ENCODE peak calls at places on chromosomes 16 and 17, in ten cellular contexts. One of them, this sample, is unnamed.

GRCh38 chr16:61150351-61150750 is 885.9 kb downstream of the CDH8 start:
- DNase-seq in upper lobe of left lung: no peak
- DNase-seq in vagina: no peak
- DNase-seq in stomach: no peak
- DNase-seq in esophagus muscularis mucosa: no peak
- DNase-seq in transverse colon: no peak
- DNase-seq in endothelial cell of umbilical vein: no peak
- DNase-seq in K562: no peak
- DNase-seq in SK-N-MC: no peak
- DNase-seq in HL-60: no peak
- DNase-seq in this sample: no peak

GRCh38 chr16:78811247-78811646 is 711.8 kb downstream of the WWOX start:
- DNase-seq in vagina: no peak
- DNase-seq in stomach: no peak
- DNase-seq in transverse colon: no peak
- DNase-seq in esophagus muscularis mucosa: no peak
- DNase-seq in HL-60: no peak
- DNase-seq in upper lobe of left lung: no peak
- DNase-seq in K562: no peak
- DNase-seq in endothelial cell of umbilical vein: no peak
- DNase-seq in SK-N-MC: no peak
- DNase-seq in this sample: no peak

GRCh38 chr16:11456741-11457140 is 111.5 kb downstream of the RMI2 start:
- DNase-seq in stomach: no peak
- DNase-seq in transverse colon: no peak
- DNase-seq in K562: no peak
- DNase-seq in vagina: no peak
- DNase-seq in HL-60: no peak
- DNase-seq in esophagus muscularis mucosa: no peak
- DNase-seq in endothelial cell of umbilical vein: no peak
- DNase-seq in SK-N-MC: no peak
- DNase-seq in upper lobe of left lung: no peak
- DNase-seq in this sample: no peak

GRCh38 chr17:10547351-10547750 is 2.1 kb downstream of the MYH2 start:
- DNase-seq in transverse colon: no peak
- DNase-seq in SK-N-MC: no peak
- DNase-seq in endothelial cell of umbilical vein: no peak
- DNase-seq in vagina: no peak
- DNase-seq in stomach: no peak
- DNase-seq in esophagus muscularis mucosa: no peak
- DNase-seq in upper lobe of left lung: no peak
- DNase-seq in HL-60: no peak
- DNase-seq in K562: no peak
- DNase-seq in this sample: no peak

GRCh38 chr17:76213491-76213890 is 26.8 kb downstream of the RNF157 start:
- DNase-seq in vagina: no peak
- DNase-seq in transverse colon: no peak
- DNase-seq in HL-60: no peak
- DNase-seq in SK-N-MC: no peak
- DNase-seq in upper lobe of left lung: no peak
- DNase-seq in endothelial cell of umbilical vein: no peak
- DNase-seq in stomach: no peak
- DNase-seq in K562: no peak
- DNase-seq in esophagus muscularis mucosa: peak
- DNase-seq in this sample: no peak

GRCh38 chr16:66752958-66753357 is 1.5 kb upstream of the DYNC1LI2 start:
- DNase-seq in stomach: no peak
- DNase-seq in esophagus muscularis mucosa: no peak
- DNase-seq in upper lobe of left lung: no peak
- DNase-seq in vagina: no peak
- DNase-seq in endothelial cell of umbilical vein: no peak
- DNase-seq in SK-N-MC: no peak
- DNase-seq in HL-60: no peak
- DNase-seq in K562: no peak
- DNase-seq in transverse colon: no peak
- DNase-seq in this sample: no peak

GRCh38 chr17:3843935-3844516 is 2.0 kb downstream of the NCBP3 start:
- DNase-seq in transverse colon: peak
- DNase-seq in stomach: peak
- DNase-seq in HL-60: no peak
- DNase-seq in K562: peak
- DNase-seq in SK-N-MC: no peak
- DNase-seq in upper lobe of left lung: no peak
- DNase-seq in esophagus muscularis mucosa: no peak
- DNase-seq in vagina: no peak
- DNase-seq in endothelial cell of umbilical vein: peak
- DNase-seq in this sample: no peak

GRCh38 chr16:1913327-1914083 is 4.7 kb downstream of the HS3ST6 start:
- DNase-seq in SK-N-MC: no peak
- DNase-seq in vagina: no peak
- DNase-seq in esophagus muscularis mucosa: no peak
- DNase-seq in upper lobe of left lung: peak
- DNase-seq in HL-60: no peak
- DNase-seq in endothelial cell of umbilical vein: no peak
- DNase-seq in stomach: peak
- DNase-seq in K562: no peak
- DNase-seq in transverse colon: peak
- DNase-seq in this sample: no peak

GRCh38 chr16:906296-906695 is 64.5 kb downstream of the LMF1 start:
- DNase-seq in esophagus muscularis mucosa: no peak
- DNase-seq in vagina: no peak
- DNase-seq in stomach: no peak
- DNase-seq in endothelial cell of umbilical vein: no peak
- DNase-seq in transverse colon: no peak
- DNase-seq in HL-60: no peak
- DNase-seq in upper lobe of left lung: no peak
- DNase-seq in SK-N-MC: no peak
- DNase-seq in K562: no peak
- DNase-seq in this sample: no peak

GRCh38 chr16:909281-910000 is 61.3 kb downstream of the LMF1 start:
- DNase-seq in K562: no peak
- DNase-seq in endothelial cell of umbilical vein: no peak
- DNase-seq in vagina: no peak
- DNase-seq in upper lobe of left lung: no peak
- DNase-seq in HL-60: no peak
- DNase-seq in stomach: no peak
- DNase-seq in SK-N-MC: no peak
- DNase-seq in esophagus muscularis mucosa: no peak
- DNase-seq in transverse colon: no peak
- DNase-seq in this sample: no peak

GRCh38 chr16:908526-909155 is 62.1 kb downstream of the LMF1 start:
- DNase-seq in vagina: no peak
- DNase-seq in upper lobe of left lung: no peak
- DNase-seq in transverse colon: no peak
- DNase-seq in HL-60: no peak
- DNase-seq in esophagus muscularis mucosa: no peak
- DNase-seq in K562: no peak
- DNase-seq in endothelial cell of umbilical vein: no peak
- DNase-seq in stomach: no peak
- DNase-seq in SK-N-MC: no peak
- DNase-seq in this sample: no peak

GRCh38 chr16:907819-908218 is 63.0 kb downstream of the LMF1 start:
- DNase-seq in vagina: no peak
- DNase-seq in HL-60: no peak
- DNase-seq in upper lobe of left lung: no peak
- DNase-seq in stomach: no peak
- DNase-seq in SK-N-MC: no peak
- DNase-seq in transverse colon: no peak
- DNase-seq in endothelial cell of umbilical vein: no peak
- DNase-seq in esophagus muscularis mucosa: no peak
- DNase-seq in K562: no peak
- DNase-seq in this sample: no peak

GRCh38 chr16:907361-907760 is 63.4 kb downstream of the LMF1 start:
- DNase-seq in SK-N-MC: no peak
- DNase-seq in endothelial cell of umbilical vein: no peak
- DNase-seq in esophagus muscularis mucosa: no peak
- DNase-seq in K562: no peak
- DNase-seq in vagina: no peak
- DNase-seq in HL-60: no peak
- DNase-seq in stomach: no peak
- DNase-seq in transverse colon: peak
- DNase-seq in upper lobe of left lung: no peak
- DNase-seq in this sample: no peak
- TF ChIP-seq POLR2AphosphoS5 in SK-N-MC: no peak
- TF ChIP-seq POLR2AphosphoS5 in endothelial cell of umbilical vein: no peak
- TF ChIP-seq POLR2AphosphoS5 in esophagus muscularis mucosa: no peak
- TF ChIP-seq POLR2AphosphoS5 in K562: no peak
- TF ChIP-seq POLR2AphosphoS5 in vagina: no peak
- TF ChIP-seq POLR2AphosphoS5 in HL-60: no peak
- TF ChIP-seq POLR2AphosphoS5 in stomach: no peak
- TF ChIP-seq POLR2AphosphoS5 in transverse colon: no peak
- TF ChIP-seq POLR2AphosphoS5 in upper lobe of left lung: no peak
- TF ChIP-seq POLR2AphosphoS5 in this sample: no peak

DNA sequence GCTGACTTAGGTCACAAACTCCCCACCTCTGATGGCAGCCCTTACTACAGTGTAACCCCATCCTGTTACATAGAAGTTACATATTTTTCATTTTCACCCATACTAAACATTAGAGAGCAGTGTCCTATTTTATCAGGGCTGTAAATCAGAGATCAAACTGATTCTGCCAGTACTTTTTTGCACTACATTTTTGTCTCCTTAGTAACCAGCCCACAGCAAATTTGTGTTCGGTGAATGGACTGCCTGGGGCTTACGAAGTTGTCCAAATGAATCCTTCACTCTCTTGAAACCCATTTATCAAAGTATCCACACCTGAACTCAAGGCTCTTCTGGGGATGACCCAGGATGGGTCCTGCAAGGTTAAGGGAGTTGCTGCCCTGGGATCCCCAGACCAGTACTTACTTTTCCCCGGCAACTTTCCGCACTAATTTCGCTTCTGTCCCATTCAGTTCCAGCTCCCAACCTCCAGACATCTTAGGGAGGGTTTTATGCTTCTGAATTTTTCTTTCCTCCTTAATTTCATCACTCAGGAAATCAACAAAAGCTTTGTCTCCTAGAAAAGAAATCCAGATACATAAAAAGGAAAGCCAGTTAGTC is 1.1 kb downstream of the C1QBP start:
- DNase-seq in K562: no peak
- DNase-seq in SK-N-MC: no peak
- DNase-seq in stomach: no peak
- DNase-seq in vagina: no peak
- DNase-seq in transverse colon: no peak
- DNase-seq in endothelial cell of umbilical vein: no peak
- DNase-seq in esophagus muscularis mucosa: no peak
- DNase-seq in upper lobe of left lung: no peak
- DNase-seq in HL-60: no peak
- DNase-seq in this sample: no peak
- H3K4me3 ChIP-seq in K562: peak
- H3K4me3 ChIP-seq in SK-N-MC: peak
- H3K4me3 ChIP-seq in stomach: peak
- H3K4me3 ChIP-seq in vagina: peak
- H3K4me3 ChIP-seq in transverse colon: peak
- H3K4me3 ChIP-seq in endothelial cell of umbilical vein: peak
- H3K4me3 ChIP-seq in esophagus muscularis mucosa: peak
- H3K4me3 ChIP-seq in upper lobe of left lung: peak
- H3K4me3 ChIP-seq in HL-60: peak
- H3K4me3 ChIP-seq in this sample: peak

DNA sequence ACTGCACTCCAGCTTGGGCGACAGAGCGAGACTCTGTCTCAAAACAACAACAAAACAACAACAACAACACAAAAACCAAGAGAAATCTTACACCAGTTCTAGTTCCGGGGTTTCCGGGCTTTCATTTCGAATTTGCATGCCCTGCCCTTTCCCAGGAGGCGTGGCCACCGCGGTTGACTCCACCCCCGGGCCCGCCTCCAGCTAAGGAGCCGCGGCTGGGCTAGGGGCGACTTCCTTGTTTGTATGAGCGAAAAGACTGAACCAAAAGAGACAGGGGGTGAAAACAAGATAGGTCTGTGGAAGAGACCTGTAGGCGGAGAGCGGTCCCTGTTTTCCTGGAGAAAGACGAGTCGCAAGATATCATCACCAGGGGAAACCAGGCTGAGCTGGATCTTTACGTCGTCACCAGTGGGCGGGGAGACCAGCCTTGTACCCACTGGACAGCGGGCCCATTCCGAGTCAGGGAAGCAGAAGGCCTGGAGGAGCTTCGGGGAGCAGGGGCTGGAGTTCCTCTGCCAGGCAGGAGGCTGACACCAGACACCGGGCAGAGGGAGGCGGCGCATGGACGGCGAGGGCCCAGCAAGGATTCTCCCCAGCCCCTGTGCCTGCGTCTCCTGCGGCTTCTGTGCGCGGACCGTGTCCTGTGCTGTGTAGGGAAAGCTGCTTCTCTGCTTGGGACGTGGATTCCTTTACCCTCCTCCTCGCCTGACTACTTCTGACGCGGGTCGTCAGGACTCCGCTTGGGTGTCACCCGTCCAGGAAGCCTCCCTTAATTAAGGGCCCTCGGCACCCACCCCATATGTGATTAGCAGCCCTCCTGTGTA is 10.4 kb upstream of the ARL4D start:
- DNase-seq in transverse colon: peak
- DNase-seq in HL-60: peak
- DNase-seq in esophagus muscularis mucosa: peak
- DNase-seq in K562: peak
- DNase-seq in upper lobe of left lung: peak
- DNase-seq in stomach: peak
- DNase-seq in SK-N-MC: no peak
- DNase-seq in endothelial cell of umbilical vein: peak
- DNase-seq in vagina: peak
- DNase-seq in this sample: peak
- TF ChIP-seq POLR2AphosphoS5 in transverse colon: peak
- TF ChIP-seq POLR2AphosphoS5 in HL-60: no peak
- TF ChIP-seq POLR2AphosphoS5 in esophagus muscularis mucosa: peak
- TF ChIP-seq POLR2AphosphoS5 in K562: no peak
- TF ChIP-seq POLR2AphosphoS5 in upper lobe of left lung: peak
- TF ChIP-seq POLR2AphosphoS5 in stomach: peak
- TF ChIP-seq POLR2AphosphoS5 in SK-N-MC: peak
- TF ChIP-seq POLR2AphosphoS5 in endothelial cell of umbilical vein: peak
- TF ChIP-seq POLR2AphosphoS5 in vagina: peak
- TF ChIP-seq POLR2AphosphoS5 in this sample: peak

DNA sequence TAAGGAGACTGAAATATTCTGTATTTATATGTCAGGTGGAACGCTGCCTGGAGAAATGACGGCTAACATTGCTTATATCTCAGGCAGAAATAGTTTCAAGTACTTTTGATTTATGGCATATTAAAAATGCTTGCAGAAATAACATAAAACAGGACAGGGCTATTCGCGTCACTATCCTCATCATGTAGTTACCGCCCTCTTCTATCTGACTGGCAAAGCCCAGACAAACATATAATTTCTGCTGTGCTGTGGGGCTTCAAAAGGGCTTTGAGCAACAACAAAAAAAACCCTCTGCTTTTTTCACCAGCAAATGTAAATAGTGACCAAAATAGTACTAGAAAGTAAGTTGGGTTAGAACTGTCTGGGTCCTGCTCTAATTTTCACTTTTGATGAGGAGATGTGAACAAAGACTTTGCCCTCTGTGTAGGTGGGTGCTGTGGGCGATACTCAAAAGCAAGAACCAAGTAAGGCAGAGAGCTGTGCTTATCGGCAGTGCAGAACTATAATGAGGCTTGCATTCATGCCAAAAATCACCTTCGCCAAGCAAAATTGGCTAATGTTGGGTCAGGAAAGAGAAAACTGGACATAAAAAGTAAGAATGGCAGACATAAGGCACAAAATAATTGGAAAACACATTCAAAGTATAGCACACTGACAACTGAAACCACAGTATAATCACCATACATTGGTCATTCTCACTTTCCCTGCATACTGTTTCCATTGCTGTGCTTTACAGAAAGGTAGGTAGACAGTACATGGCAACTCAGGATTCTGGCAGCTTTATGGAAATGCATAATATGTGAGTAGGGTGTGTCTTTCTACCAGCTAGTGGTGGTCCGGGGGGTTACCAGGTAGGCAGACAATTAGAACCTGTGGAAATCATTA is 151.2 kb upstream of the AXIN2 start:
- DNase-seq in upper lobe of left lung: no peak
- DNase-seq in transverse colon: no peak
- DNase-seq in K562: no peak
- DNase-seq in vagina: no peak
- DNase-seq in endothelial cell of umbilical vein: no peak
- DNase-seq in HL-60: no peak
- DNase-seq in stomach: no peak
- DNase-seq in esophagus muscularis mucosa: no peak
- DNase-seq in SK-N-MC: no peak
- DNase-seq in this sample: no peak
- H3K4me3 ChIP-seq in upper lobe of left lung: no peak
- H3K4me3 ChIP-seq in transverse colon: no peak
- H3K4me3 ChIP-seq in K562: no peak
- H3K4me3 ChIP-seq in vagina: no peak
- H3K4me3 ChIP-seq in endothelial cell of umbilical vein: no peak
- H3K4me3 ChIP-seq in HL-60: no peak
- H3K4me3 ChIP-seq in stomach: no peak
- H3K4me3 ChIP-seq in esophagus muscularis mucosa: peak
- H3K4me3 ChIP-seq in SK-N-MC: no peak
- H3K4me3 ChIP-seq in this sample: no peak